ENCODE peak calls at places on chromosomes 11 and 22, in ten cellular contexts. W is body of pancreas; N is right lobe of liver; Z is mammary epithelial cell; B is neuronal stem cell; Y is fibroblast of lung; G is CD8-positive, alpha-beta memory T cell; L is MM.1S; Q is pancreas; K is spleen. F is an unnamed sample. For H3K4me1, the result is how much of the 10 kb centered on the place peaks cover.

GRCh38 chr11:17606206-17607082 is 59.4 kb downstream of the OTOG start:
- DNase-seq in N (no peak), G (no peak), Q (peak), K (no peak), Z (no peak), B (no peak), Y (no peak), W (no peak), L (no peak), F (no peak)

GRCh38 chr11:27390959-27391326 is 27.9 kb upstream of the CCDC34 start:
- DNase-seq in Z (no peak), G (no peak), Q (no peak), K (no peak), N (no peak), B (no peak), Y (no peak), L (no peak), W (no peak), F (no peak)

GRCh38 chr11:117691501-117691900 is 105.5 kb downstream of the DSCAML1 start:
- DNase-seq in L (no peak), W (no peak), Y (no peak), Q (no peak), B (no peak), N (no peak), G (no peak), Z (no peak), K (no peak), F (no peak)

GRCh38 chr11:13880719-13881118 is 81.8 kb upstream of the SPON1 start:
- DNase-seq in L (no peak), G (no peak), Y (no peak), B (no peak), Q (no peak), K (no peak), Z (peak), W (no peak), N (no peak), F (no peak)

GRCh38 chr11:128728767-128729587 is 35.1 kb downstream of the FLI1 start:
- DNase-seq in Z (no peak), K (no peak), Q (no peak), B (no peak), G (no peak), N (no peak), Y (no peak), W (no peak), L (peak), F (no peak)

GRCh38 chr11:123640677-123641494 is 13.5 kb downstream of the SCN3B start:
- DNase-seq in K (no peak), L (peak), Y (peak), W (peak), Q (peak), B (peak), Z (peak), N (peak), G (no peak), F (no peak)

GRCh38 chr22:48651036-48651890 is 1176.4 kb downstream of the BRD1 start:
- DNase-seq in Q (no peak), G (no peak), N (no peak), Y (no peak), Z (no peak), L (no peak), B (no peak), W (no peak), K (no peak), F (no peak)

GRCh38 chr11:91310085-91310484 is 914.5 kb upstream of the FAT3 start:
- DNase-seq in N (no peak), Q (no peak), Y (no peak), K (no peak), Z (no peak), L (no peak), W (no peak), G (no peak), B (no peak), F (no peak)

GRCh38 chr22:41873391-41873790 is 40.5 kb downstream of the SREBF2 start:
- DNase-seq in B (no peak), Y (no peak), L (no peak), N (no peak), K (no peak), G (peak), Q (no peak), W (no peak), Z (no peak), F (no peak)

GRCh38 chr11:10606536-10607208 is 38.2 kb upstream of the LYVE1 start:
- DNase-seq in B (no peak), N (no peak), Q (no peak), W (peak), L (no peak), Z (peak), G (no peak), K (no peak), Y (peak), F (no peak)

GRCh38 chr22:32577591-32577990 is 103.0 kb downstream of the FBXO7 start:
- DNase-seq in Y (no peak), N (no peak), Q (no peak), K (no peak), B (no peak), L (no peak), Z (no peak), W (no peak), G (no peak), F (no peak)

GRCh38 chr11:62005231-62005661 is 37.8 kb upstream of the FTH1 start:
- DNase-seq in N (no peak), G (no peak), L (no peak), Z (no peak), B (no peak), W (no peak), Q (no peak), Y (peak), K (no peak), F (peak)

GRCh38 chr11:1508986-1509385 is 22.4 kb upstream of the MOB2 start:
- DNase-seq in B (no peak), Q (no peak), Y (no peak), G (peak), W (no peak), L (no peak), K (no peak), N (no peak), Z (no peak), F (no peak)

GRCh38 chr11:65552413-65552951 is 5.7 kb downstream of the LTBP3 start:
- DNase-seq in B (no peak), Q (no peak), N (no peak), Z (no peak), G (no peak), K (no peak), W (no peak), L (no peak), Y (no peak), F (no peak)

GRCh38 chr11:27423125-27423524 is 49.5 kb downstream of the LGR4 start:
- DNase-seq in W (peak), Z (peak), K (no peak), Q (no peak), N (peak), Y (peak), G (no peak), L (no peak), B (no peak), F (no peak)

GRCh38 chr22:44634426-44635321 is 67.3 kb upstream of the PRR5 start:
- DNase-seq in K (no peak), Q (no peak), N (no peak), L (no peak), G (no peak), W (no peak), Z (no peak), Y (no peak), B (no peak), F (no peak)

GRCh38 chr11:125942771-125943428 is 2.9 kb upstream of the VSIG10L2 start:
- DNase-seq in Y (no peak), Q (no peak), L (no peak), K (no peak), Z (no peak), B (no peak), W (no peak), N (no peak), G (no peak), F (no peak)

GRCh38 chr22:36331306-36331911 is 56.4 kb downstream of the MYH9 start:
- DNase-seq in N (peak), Z (peak), W (peak), L (peak), G (peak), Q (no peak), Y (peak), K (peak), B (no peak), F (peak)

GRCh38 chr22:42726811-42727210 is 6.1 kb upstream of the A4GALT start:
- DNase-seq in Q (no peak), N (no peak), Z (no peak), G (no peak), B (no peak), Y (no peak), K (no peak), L (no peak), W (no peak), F (no peak)

GRCh38 chr11:86097965-86098364 is 29.1 kb upstream of the PICALM start:
- DNase-seq in Q (no peak), W (no peak), Y (no peak), G (no peak), B (no peak), L (no peak), Z (no peak), N (no peak), K (no peak), F (no peak)

GRCh38 chr11:30487200-30487898 is 98.8 kb downstream of the MPPED2 start:
- DNase-seq in G (no peak), B (no peak), W (peak), Y (peak), N (no peak), Z (no peak), Q (no peak), K (peak), L (no peak), F (no peak)

GRCh38 chr22:24002849-24003248 is 2.4 kb downstream of the GSTT4 start:
- DNase-seq in N (no peak), K (no peak), Z (no peak), Q (no peak), B (no peak), L (no peak), W (no peak), Y (no peak), G (no peak), F (no peak)

GRCh38 chr11:113408887-113409286 is 21.3 kb downstream of the ANKK1 start:
- DNase-seq in L (no peak), N (no peak), Y (no peak), Z (no peak), G (no peak), Q (no peak), B (no peak), W (no peak), K (no peak), F (no peak)

GRCh38 chr11:10908215-10908990 is 50.5 kb upstream of the ZBED5 start:
- DNase-seq in Y (peak), W (peak), Z (peak), Q (no peak), N (no peak), L (no peak), K (no peak), B (no peak), G (no peak), F (peak)

GRCh38 chr11:86277741-86278140 is 24.3 kb upstream of the HIKESHI start:
- DNase-seq in Y (peak), L (no peak), Z (no peak), N (no peak), B (no peak), W (no peak), Q (no peak), K (no peak), G (no peak), F (no peak)

GRCh38 chr11:134228625-134229024 is 4.2 kb downstream of the VPS26B start:
- DNase-seq in Z (no peak), Y (no peak), B (no peak), W (no peak), G (peak), N (no peak), K (no peak), Q (no peak), L (peak), F (no peak)

GRCh38 chr11:134275534-134276395 is at the start of gene GLB1L3:
- DNase-seq in Q (no peak), Z (peak), Y (peak), B (no peak), L (peak), N (peak), K (peak), W (peak), G (peak), F (no peak)

GRCh38 chr11:1401656-1402221 is 12.0 kb downstream of the BRSK2 start:
- DNase-seq in L (peak), W (peak), Q (peak), N (peak), K (no peak), B (peak), Z (peak), Y (peak), G (peak), F (no peak)

GRCh38 chr22:43830931-43831560 is 18.9 kb upstream of the EFCAB6 start:
- DNase-seq in G (no peak), N (peak), K (no peak), Y (no peak), L (no peak), W (no peak), Q (peak), Z (no peak), B (no peak), F (no peak)

GRCh38 chr11:75583710-75584658 is 21.9 kb downstream of the SERPINH1 start:
- DNase-seq in Q (peak), K (peak), Z (no peak), Y (peak), W (peak), G (no peak), B (peak), L (no peak), N (peak), F (no peak)

GRCh38 chr11:27718346-27718852 is 18.1 kb upstream of the BDNF start:
- DNase-seq in Q (no peak), G (no peak), W (no peak), B (peak), K (no peak), L (no peak), Z (peak), N (no peak), Y (peak), F (no peak)

GRCh38 chr11:45765836-45766235 is 39.1 kb upstream of the SLC35C1 start:
- DNase-seq in B (no peak), N (no peak), K (no peak), Q (no peak), L (no peak), Y (no peak), Z (no peak), W (peak), G (no peak), F (no peak)

GRCh38 chr11:32610926-32611325 is 27.3 kb downstream of the EIF3M start:
- DNase-seq in N (no peak), K (no peak), Q (no peak), Y (no peak), Z (no peak), L (no peak), B (no peak), W (no peak), G (no peak), F (no peak)

GRCh38 chr11:83070044-83070877 is 1.4 kb downstream of the RAB30 start:
- DNase-seq in K (no peak), N (no peak), Q (no peak), B (peak), G (no peak), Z (peak), Y (peak), L (no peak), W (peak), F (peak)

GRCh38 chr11:46537851-46538295 is 56.0 kb downstream of the AMBRA1 start:
- DNase-seq in W (peak), Z (peak), B (peak), Q (no peak), Y (peak), G (peak), N (peak), L (peak), K (no peak), F (peak)

GRCh38 chr11:43933226-43933607 is 9.2 kb upstream of the C11orf96 start:
- DNase-seq in N (no peak), Y (no peak), Q (no peak), W (no peak), Z (no peak), K (no peak), B (no peak), G (no peak), L (no peak), F (no peak)

GRCh38 chr11:134413334-134414035 is 1.4 kb upstream of the B3GAT1 start:
- DNase-seq in Y (no peak), N (no peak), Z (no peak), B (no peak), L (no peak), Q (no peak), K (peak), W (no peak), G (no peak), F (no peak)

GRCh38 chr22:27627444-27627833 is 174.1 kb downstream of the MN1 start:
- DNase-seq in B (no peak), L (no peak), G (no peak), Z (no peak), N (no peak), W (no peak), Y (no peak), Q (no peak), K (no peak), F (no peak)

GRCh38 chr22:27624042-27624441 is 177.5 kb downstream of the MN1 start:
- DNase-seq in N (no peak), K (no peak), B (no peak), G (no peak), L (no peak), Z (no peak), Y (no peak), W (no peak), Q (no peak), F (no peak)

GRCh38 chr22:27626675-27627443 is 174.7 kb downstream of the MN1 start:
- DNase-seq in W (no peak), B (no peak), Q (no peak), N (no peak), L (no peak), Z (peak), Y (no peak), G (no peak), K (no peak), F (no peak)

GRCh38 chr22:27625769-27626674 is 175.5 kb downstream of the MN1 start:
- DNase-seq in Q (no peak), W (no peak), G (no peak), N (no peak), B (no peak), K (no peak), Z (no peak), Y (no peak), L (no peak), F (no peak)

GRCh38 chr22:27624705-27625104 is 176.9 kb downstream of the MN1 start:
- DNase-seq in Y (no peak), K (no peak), W (no peak), Z (no peak), G (no peak), N (no peak), B (no peak), L (no peak), Q (no peak), F (no peak)
- H3K4me1 ChIP-seq in Y (under half), K (under half), W (under half), Z (under half), G (under half), N (under half), B (under half), L (under half), Q (under half), F (under half)

DNA sequence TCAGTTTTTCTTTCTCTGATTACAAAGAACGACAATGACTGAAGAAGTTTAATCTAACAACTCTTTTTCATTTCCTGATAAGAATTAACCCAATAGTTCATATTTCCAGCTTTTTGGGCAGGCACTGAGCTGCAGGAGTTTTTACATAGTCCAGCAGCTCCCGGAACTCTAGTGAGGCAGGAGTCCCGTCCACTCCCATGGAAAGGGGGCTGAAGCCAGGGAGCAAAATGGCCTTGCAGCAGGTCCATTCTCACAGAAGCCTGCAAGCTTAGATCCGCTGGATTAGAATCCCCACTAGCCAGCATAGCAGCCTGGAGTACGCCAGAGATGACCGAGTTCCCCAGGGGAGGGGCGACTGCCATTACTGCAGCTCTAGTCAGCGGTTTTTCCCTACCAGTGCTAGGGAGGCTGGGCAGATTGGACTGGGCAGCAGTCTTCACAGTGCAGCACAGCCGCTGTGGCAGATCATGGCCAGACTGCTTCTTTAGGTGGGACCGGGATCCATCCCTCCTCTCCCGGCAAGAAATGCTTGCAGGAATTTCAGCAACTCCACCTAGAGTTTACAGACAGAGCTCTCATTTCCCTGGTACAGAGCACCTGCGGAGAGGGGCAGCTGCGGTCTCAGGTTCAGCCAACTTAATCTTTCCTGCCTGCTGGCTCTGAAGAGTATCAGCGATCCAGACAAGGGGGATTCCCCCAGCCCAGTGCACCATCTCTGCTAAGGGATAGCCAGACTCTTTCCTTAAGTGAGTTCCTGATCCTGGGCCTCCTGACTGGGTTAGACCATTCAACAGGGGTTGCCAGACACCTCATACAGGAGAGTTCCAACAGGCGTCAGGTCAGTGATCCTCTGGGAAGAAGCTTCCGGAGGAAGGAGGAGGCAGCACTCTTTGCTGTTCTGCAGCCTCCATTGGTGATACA is 742 bp upstream of the CASP4 start:
- DNase-seq in Y (peak), G (no peak), N (peak), Z (peak), Q (peak), W (peak), L (no peak), B (no peak), K (peak), F (peak)
- H3K27ac ChIP-seq in Y (peak), G (peak), N (peak), Z (peak), Q (peak), W (peak), L (peak), B (no peak), K (peak), F (peak)

GRCh38 chr22:46052801-46053562 is 76.0 kb upstream of the WNT7B start:
- DNase-seq in Q (peak), G (peak), W (peak), B (no peak), Y (peak), Z (peak), K (peak), N (peak), L (peak), F (no peak)

GRCh38 chr22:46054878-46055158 is 77.9 kb upstream of the WNT7B start:
- DNase-seq in Y (no peak), Q (peak), L (no peak), W (no peak), B (no peak), Z (no peak), K (no peak), G (no peak), N (peak), F (no peak)

GRCh38 chr22:46055176-46055850 is 78.4 kb upstream of the WNT7B start:
- DNase-seq in Q (peak), K (peak), L (no peak), B (no peak), W (peak), Y (no peak), Z (peak), N (peak), G (peak), F (no peak)

GRCh38 chr22:46053563-46054090 is 76.7 kb upstream of the WNT7B start:
- DNase-seq in K (peak), G (peak), B (no peak), Y (peak), N (peak), Z (peak), L (peak), W (peak), Q (peak), F (peak)

GRCh38 chr22:46054091-46054877 is 77.3 kb upstream of the WNT7B start:
- DNase-seq in K (peak), Z (peak), Y (peak), Q (peak), W (peak), B (no peak), N (peak), G (peak), L (peak), F (peak)
- H3K4me1 ChIP-seq in K (half or more), Z (half or more), Y (under half), Q (half or more), W (half or more), B (under half), N (under half), G (half or more), L (under half), F (half or more)

DNA sequence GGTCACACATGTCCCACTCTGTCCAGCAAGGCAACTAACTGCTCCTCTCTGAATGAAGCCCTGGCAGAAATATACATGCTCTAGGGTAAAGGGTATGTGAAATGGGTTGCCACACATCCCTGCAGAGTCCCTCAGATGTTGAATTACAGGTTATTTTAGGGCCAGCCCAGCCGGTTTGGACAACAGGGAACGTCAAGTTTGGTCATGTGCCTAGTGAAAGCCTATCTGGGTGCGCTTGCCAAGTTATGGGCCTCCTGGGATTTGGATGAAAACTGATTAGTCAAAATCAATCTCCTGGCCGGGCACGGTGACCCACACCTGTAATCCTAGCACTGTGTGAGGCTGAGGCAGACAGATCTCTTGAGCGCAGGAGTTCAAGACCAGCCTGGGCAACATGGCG is 10.4 kb downstream of the AP1B1 start:
- DNase-seq in Z (peak), K (no peak), Y (no peak), L (no peak), Q (peak), G (no peak), B (no peak), W (peak), N (peak), F (no peak)
- H3K27ac ChIP-seq in Z (no peak), K (no peak), Y (no peak), L (peak), Q (peak), G (no peak), B (no peak), W (peak), N (no peak), F (no peak)

GRCh38 chr11:119372260-119373058 is 9.0 kb downstream of the USP2 start:
- DNase-seq in W (no peak), L (no peak), G (no peak), N (no peak), K (no peak), Q (peak), Y (no peak), B (no peak), Z (no peak), F (no peak)
- H3K4me1 ChIP-seq in W (half or more), L (under half), G (under half), N (under half), K (under half), Q (under half), Y (under half), B (under half), Z (under half), F (under half)

F was measured in SJSA1.